ENCODE peak calls at places on chromosomes 4 and X, in seven cellular contexts. A is AG09319; O is Karpas-422; X is IMR-90; J is islet precursor cell; F is stimulated activated CD4-positive, alpha-beta T cell treated with anti-CD3 and anti-CD28 coated beads, Interleukin-1b, Interleukin-23, amount 100 ng/mL, for 4 hours; D is T-cell. P is an unnamed sample.

GRCh38 chrX:64642482-64642881 is 247.2 kb upstream of the MTMR8 start:
- DNase-seq in J (no peak), X (no peak), D (no peak), A (no peak), F (no peak), O (peak), P (no peak)

GRCh38 chr4:107034091-107034698 is 1.9 kb downstream of the DKK2 start:
- DNase-seq in D (no peak), X (no peak), J (peak), F (no peak), A (no peak), O (no peak), P (no peak)

GRCh38 chr4:112075129-112075753 is 70.0 kb upstream of the FAM241A start:
- DNase-seq in J (no peak), O (peak), X (peak), A (peak), F (no peak), D (no peak), P (no peak)

GRCh38 chr4:139416073-139416673 is 37.7 kb upstream of the RAB33B start:
- DNase-seq in O (peak), X (peak), A (peak), F (no peak), D (peak), J (no peak), P (no peak)

GRCh38 chr4:144734522-144734921 is 88.6 kb downstream of the HHIP start:
- DNase-seq in A (no peak), O (no peak), D (no peak), F (no peak), X (peak), J (peak), P (peak)

GRCh38 chrX:19017271-19017670 is 33.4 kb upstream of the PHKA2 start:
- DNase-seq in O (peak), D (no peak), F (no peak), J (no peak), X (peak), A (no peak), P (no peak)

GRCh38 chr4:176671532-176671931 is 121.2 kb downstream of the VEGFC start:
- DNase-seq in D (no peak), F (no peak), A (no peak), J (no peak), O (no peak), X (peak), P (no peak)

GRCh38 chrX:39513836-39514235 is 583.9 kb downstream of the BCOR start:
- DNase-seq in D (no peak), J (no peak), A (no peak), F (no peak), O (no peak), X (no peak), P (no peak)

GRCh38 chr4:86453044-86453501 is 93.2 kb upstream of the MAPK10 start:
- DNase-seq in O (no peak), D (no peak), F (no peak), X (peak), A (no peak), J (no peak), P (no peak)

GRCh38 chrX:128518508-128518907 is 466.3 kb upstream of the ACTRT1 start:
- DNase-seq in X (peak), O (peak), J (peak), F (no peak), A (no peak), D (no peak), P (no peak)

GRCh38 chr4:71406459-71406963 is 67.7 kb downstream of the SLC4A4 start:
- DNase-seq in D (no peak), J (no peak), X (peak), A (peak), F (no peak), O (no peak), P (no peak)

GRCh38 chrX:69093960-69094935 is 71.0 kb downstream of the PJA1 start:
- DNase-seq in F (peak), A (peak), J (peak), X (peak), D (peak), O (peak), P (no peak)

P was measured in BJ.